ENCODE peak calls at places on chromosome 1, in five cellular contexts. Z is neural crest cell, W is dorsolateral prefrontal cortex, R is body of pancreas, D is mammary epithelial cell. L is an unnamed sample.

GRCh38 chr1:153231363-153231762 is 14.0 kb downstream of the PRR9 start:
- DNase-seq in D (peak; percentile 18), W (no peak), R (no peak), Z (no peak), L (no peak)

GRCh38 chr1:204450461-204451257 is 39.0 kb upstream of the PPP1R15B start:
- DNase-seq in W (no peak), Z (no peak), R (peak; percentile 25), D (no peak), L (no peak)

GRCh38 chr1:20346433-20346832 is 55.8 kb downstream of the VWA5B1 start:
- DNase-seq in D (no peak), Z (no peak), W (no peak), R (no peak), L (no peak)

GRCh38 chr1:17120962-17121837 is 1.9 kb upstream of the PADI2 start:
- DNase-seq in D (no peak), W (peak; percentile 39), Z (no peak), R (no peak), L (no peak)

GRCh38 chr1:160489513-160490261 is 33.4 kb downstream of the SLAMF6 start:
- DNase-seq in R (no peak), D (no peak), Z (no peak), W (no peak), L (no peak)

GRCh38 chr1:20728371-20729154 is 3.9 kb downstream of the SH2D5 start:
- DNase-seq in W (peak; percentile 27), Z (no peak), R (no peak), D (no peak), L (no peak)

GRCh38 chr1:172811698-172812097 is 152.8 kb downstream of the FASLG start:
- DNase-seq in R (no peak), W (no peak), D (no peak), Z (no peak), L (no peak)

GRCh38 chr1:94720091-94720793 is 99.9 kb upstream of the SLC44A3 start:
- DNase-seq in D (no peak), W (no peak), R (no peak), Z (no peak), L (no peak)

GRCh38 chr1:89719502-89720306 is 86.8 kb downstream of the LRRC8C start:
- DNase-seq in D (peak; percentile 20), R (no peak), W (no peak), Z (no peak), L (no peak)

GRCh38 chr1:220808501-220809186 is 21.9 kb downstream of the MTARC1 start:
- DNase-seq in W (no peak), D (peak; percentile 81), R (no peak), Z (no peak), L (no peak)

GRCh38 chr1:241592273-241592958 is 47.8 kb downstream of the CHML start:
- DNase-seq in D (peak; percentile 99), R (no peak), W (no peak), Z (no peak), L (no peak)

GRCh38 chr1:47501069-47501468 is 63.2 kb downstream of the FOXD2 start:
- DNase-seq in Z (no peak), W (no peak), R (no peak), D (no peak), L (no peak)

GRCh38 chr1:96999191-96999590 is 277.6 kb downstream of the PTBP2 start:
- DNase-seq in Z (no peak), W (no peak), D (no peak), R (no peak), L (no peak)

GRCh38 chr1:200029035-200029623 is 1.6 kb downstream of the NR5A2 start:
- DNase-seq in Z (no peak), D (peak; percentile 28), R (peak; percentile 77), W (no peak), L (peak; percentile 62)

GRCh38 chr1:36008546-36009197 is 75.2 kb upstream of the TEKT2 start:
- DNase-seq in R (no peak), D (peak; percentile 50), Z (no peak), W (no peak), L (no peak)

GRCh38 chr1:189185077-189185476 is 1292.6 kb downstream of the BRINP3 start:
- DNase-seq in Z (no peak), W (no peak), R (no peak), D (no peak), L (no peak)

GRCh38 chr1:205454903-205455335 is 926 bp downstream of the BLACAT1 start:
- DNase-seq in Z (no peak), R (no peak), D (no peak), W (no peak), L (no peak)

GRCh38 chr1:26529655-26530539 is at the start of gene RPS6KA1:
- DNase-seq in W (peak; percentile 88), D (peak; percentile 60), R (peak; percentile 64), Z (peak; percentile 64), L (peak; percentile 69)

GRCh38 chr1:197619008-197619640 is 156.2 kb downstream of the DENND1B start:
- DNase-seq in Z (no peak), R (no peak), W (no peak), D (no peak), L (no peak)
- TF ChIP-seq CTCF in Z (peak; percentile 61), R (no peak), W (peak; percentile 48), D (peak; percentile 21), L (no peak)

GRCh38 chr1:166840309-166841302 is 1.3 kb downstream of the POGK start:
- DNase-seq in Z (no peak), R (peak; percentile 37), W (no peak), D (peak; percentile 17), L (no peak)
- TF ChIP-seq CTCF in Z (no peak), R (no peak), W (no peak), D (no peak), L (no peak)

DNA sequence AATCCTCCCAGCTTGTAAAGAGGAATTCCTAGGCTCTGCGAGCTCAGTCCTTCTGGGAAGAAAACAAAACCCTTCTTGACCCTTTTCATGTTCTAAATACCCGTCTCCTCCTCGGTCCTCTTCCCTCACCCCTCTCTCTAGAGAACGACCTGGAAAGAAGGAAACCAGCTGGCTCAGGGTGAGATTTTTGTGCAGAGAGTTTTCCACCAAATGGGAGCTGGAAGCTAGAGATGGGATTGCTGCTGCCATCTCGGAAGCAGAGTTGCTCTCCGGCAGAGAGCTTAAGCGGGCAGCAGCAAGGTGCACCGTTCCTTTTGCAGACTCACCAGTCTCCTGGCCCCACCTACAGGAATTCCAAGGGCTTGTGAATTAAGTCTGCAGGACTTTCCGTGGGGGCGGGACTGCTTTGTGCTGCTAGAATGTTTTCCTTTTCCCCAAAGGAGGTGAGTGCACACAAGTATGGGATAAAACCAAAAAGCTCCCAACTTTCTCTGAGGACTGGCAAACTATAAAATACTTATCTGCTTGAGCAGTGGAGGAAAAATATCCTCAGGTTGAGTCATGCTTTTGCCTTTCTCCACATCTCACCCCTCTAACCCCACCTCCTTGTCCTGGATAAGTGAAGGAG is 29.1 kb upstream of the KIAA0040 start:
- DNase-seq in W (no peak), R (peak; percentile 47), Z (no peak), D (peak; percentile 88), L (peak; percentile 37)
- TF ChIP-seq CTCF in W (no peak), R (no peak), Z (no peak), D (peak; percentile 35), L (no peak)

GRCh38 chr1:240287722-240288121 is 196.0 kb downstream of the FMN2 start:
- DNase-seq in W (no peak), R (no peak), D (no peak), Z (no peak), L (no peak)
- TF ChIP-seq CTCF in W (no peak), R (no peak), D (no peak), Z (no peak), L (no peak)